ENCODE peak calls at places on chromosomes 16 and 17, in ten cellular contexts. U, J, V, R, T, C, K, N, I and G are unnamed samples.
A peak's percentile ranks its signal among the peaks of the same experiment; 100 is the strongest.

GRCh38 chr16:72939247-72939646 is 108.7 kb downstream of the ZFHX3 start:
- DNase-seq in U (no peak), J (no peak), V (no peak), R (no peak), T (no peak), C (no peak), K (peak; percentile 80), N (no peak), I (no peak), G (peak; percentile 36)

GRCh38 chr17:77887464-77888241 is 70.8 kb upstream of the TNRC6C start:
- DNase-seq in U (peak; percentile 87), J (peak; percentile 47), V (peak; percentile 59), R (peak; percentile 74), T (peak; percentile 76), C (peak; percentile 92), K (peak; percentile 71), N (no peak), I (no peak), G (peak; percentile 70)

GRCh38 chr16:21088646-21089538 is 61.8 kb downstream of the DNAH3 start:
- DNase-seq in U (peak; percentile 13), J (no peak), V (no peak), R (no peak), T (no peak), C (no peak), K (peak; percentile 34), N (no peak), I (no peak), G (no peak)

GRCh38 chr17:2468270-2468669 is 43.4 kb downstream of the METTL16 start:
- DNase-seq in U (peak; percentile 28), J (no peak), V (no peak), R (no peak), T (no peak), C (no peak), K (peak; percentile 97), N (no peak), I (no peak), G (no peak)

GRCh38 chr16:48918520-48919258 is 308.7 kb upstream of the N4BP1 start:
- DNase-seq in U (no peak), J (no peak), V (no peak), R (no peak), T (no peak), C (no peak), K (no peak), N (no peak), I (no peak), G (no peak)

GRCh38 chr17:46212634-46213435 is 19.6 kb upstream of the KANSL1 start:
- DNase-seq in U (peak; percentile 88), J (peak; percentile 81), V (peak; percentile 64), R (no peak), T (peak; percentile 73), C (peak; percentile 78), K (peak; percentile 89), N (peak; percentile 74), I (no peak), G (peak; percentile 68)

GRCh38 chr17:71184716-71185115 is 936.1 kb upstream of the SOX9 start:
- DNase-seq in U (no peak), J (no peak), V (no peak), R (no peak), T (no peak), C (no peak), K (peak; percentile 17), N (no peak), I (no peak), G (no peak)

GRCh38 chr16:89410794-89411309 is 79.5 kb downstream of the ANKRD11 start:
- DNase-seq in U (peak; percentile 62), J (no peak), V (no peak), R (no peak), T (peak; percentile 89), C (no peak), K (peak; percentile 93), N (no peak), I (no peak), G (peak; percentile 40)

GRCh38 chr17:46009681-46010596 is 10.9 kb downstream of the STH start:
- DNase-seq in U (no peak), J (no peak), V (no peak), R (peak; percentile 61), T (no peak), C (peak; percentile 92), K (peak; percentile 40), N (no peak), I (no peak), G (no peak)

GRCh38 chr17:60333628-60334031 is 58.3 kb downstream of the USP32 start:
- DNase-seq in U (no peak), J (no peak), V (peak; percentile 88), R (no peak), T (no peak), C (no peak), K (peak; percentile 31), N (no peak), I (no peak), G (no peak)

GRCh38 chr16:48300391-48300856 is 53.1 kb upstream of the ABCC11 start:
- DNase-seq in U (no peak), J (no peak), V (no peak), R (no peak), T (no peak), C (no peak), K (peak; percentile 95), N (no peak), I (no peak), G (no peak)